ENCODE peak calls at places on chromosomes 13 and 19, in six cellular contexts. B is activated CD4-positive, alpha-beta T cell treated with anti-CD3 and anti-CD28 coated beads, Interleukin-2, amount 50 U/mL, for 48 hours; Z is T-helper 1 cell; J is NCI-H1105 treated with DMSO at 0.1 percent for 48 hours; X is iris pigment epithelial cell; E is activated T-helper 2 cell treated with anti-CD3 and anti-CD28 coated beads, Interferon-gamma antibody, Interleukin-2, Interleukin-4, amounts not matched to agents 10 μg/mL and 5 μg/mL and 100 μg/mL, durations not matched to agents 14 hours and 24 hours and 36 hours. A is an unnamed sample.

GRCh38 chr19:31676271-31677004 is 327.2 kb upstream of the TSHZ3 start:
- DNase-seq in B (no peak), Z (no peak), J (no peak), X (no peak), E (no peak), A (no peak)

GRCh38 chr19:43675269-43675879 is 5.4 kb upstream of the PLAUR start:
- DNase-seq in B (no peak), Z (no peak), J (no peak), X (peak; percentile 50), E (no peak), A (no peak)

GRCh38 chr19:33302974-33303790 is 848 bp upstream of the CEBPA start:
- DNase-seq in B (peak; percentile 26), Z (no peak), J (peak; percentile 29), X (peak; percentile 59), E (no peak), A (peak; percentile 38)

GRCh38 chr13:54387607-54388006 is 1359.0 kb downstream of the OLFM4 start:
- DNase-seq in B (no peak), Z (no peak), J (no peak), X (no peak), E (no peak), A (no peak)

GRCh38 chr13:109105899-109106298 is 476.5 kb downstream of the MYO16 start:
- DNase-seq in B (no peak), Z (no peak), J (no peak), X (peak; percentile 58), E (no peak), A (no peak)

GRCh38 chr13:106474906-106475305 is 60.6 kb downstream of the EFNB2 start:
- DNase-seq in B (no peak), Z (no peak), J (no peak), X (no peak), E (no peak), A (no peak)

GRCh38 chr19:33676999-33677665 is 55.4 kb downstream of the CHST8 start:
- DNase-seq in B (no peak), Z (no peak), J (no peak), X (no peak), E (no peak), A (no peak)

GRCh38 chr13:104594801-104595200 is 1528.6 kb upstream of the SLC10A2 start:
- DNase-seq in B (no peak), Z (no peak), J (no peak), X (no peak), E (no peak), A (no peak)

GRCh38 chr13:89402211-89402610 is 1731.0 kb downstream of the SLITRK5 start:
- DNase-seq in B (no peak), Z (no peak), J (no peak), X (no peak), E (no peak), A (no peak)

GRCh38 chr13:104810242-104810641 is 1725.2 kb downstream of the EFNB2 start:
- DNase-seq in B (no peak), Z (no peak), J (no peak), X (no peak), E (no peak), A (no peak)

GRCh38 chr13:109704771-109705628 is 81.4 kb downstream of the IRS2 start:
- DNase-seq in B (no peak), Z (no peak), J (no peak), X (peak; percentile 33), E (no peak), A (no peak)

GRCh38 chr13:113860579-113861432 is 3.1 kb downstream of the GAS6 start:
- DNase-seq in B (no peak), Z (no peak), J (no peak), X (no peak), E (no peak), A (no peak)

GRCh38 chr19:18428837-18429674 is 8.9 kb downstream of the ISYNA1 start:
- DNase-seq in B (peak; percentile 78), Z (peak; percentile 77), J (peak; percentile 86), X (peak; percentile 87), E (peak; percentile 82), A (peak; percentile 73)

GRCh38 chr13:95020298-95020987 is 280.8 kb downstream of the ABCC4 start:
- DNase-seq in B (no peak), Z (no peak), J (no peak), X (peak; percentile 54), E (no peak), A (no peak)

GRCh38 chr19:38073806-38074685 is 150.0 kb downstream of the DPF1 start:
- DNase-seq in B (no peak), Z (no peak), J (no peak), X (no peak), E (no peak), A (no peak)

GRCh38 chr13:100673831-100674362 is 698 bp downstream of the TMTC4 start:
- DNase-seq in B (peak; percentile 48), Z (no peak), J (peak; percentile 17), X (peak; percentile 92), E (peak; percentile 44), A (peak; percentile 37)

GRCh38 chr19:29583196-29584006 is 22.7 kb upstream of the POP4 start:
- DNase-seq in B (no peak), Z (no peak), J (no peak), X (peak; percentile 30), E (no peak), A (no peak)

GRCh38 chr13:110615322-110616102 is at the start of gene NAXD:
- DNase-seq in B (peak; percentile 91), Z (peak; percentile 27), J (peak; percentile 96), X (peak; percentile 98), E (peak; percentile 76), A (peak; percentile 87)

GRCh38 chr13:27960362-27961226 is 8.5 kb downstream of the CDX2 start:
- DNase-seq in B (peak; percentile 59), Z (no peak), J (no peak), X (peak; percentile 41), E (no peak), A (no peak)

GRCh38 chr13:42036711-42037110 is 11.7 kb upstream of the DGKH start:
- DNase-seq in B (no peak), Z (no peak), J (no peak), X (no peak), E (no peak), A (no peak)

GRCh38 chr13:48761256-48761655 is 107.5 kb downstream of the CYSLTR2 start:
- DNase-seq in B (no peak), Z (no peak), J (no peak), X (no peak), E (no peak), A (no peak)

GRCh38 chr13:24217601-24218281 is 57.2 kb downstream of the SPATA13 start:
- DNase-seq in B (no peak), Z (no peak), J (no peak), X (no peak), E (no peak), A (no peak)

GRCh38 chr13:52597676-52598075 is 44.6 kb upstream of the HNRNPA1L2 start:
- DNase-seq in B (no peak), Z (no peak), J (no peak), X (no peak), E (no peak), A (no peak)

GRCh38 chr19:29216021-29216420 is 3.1 kb upstream of the UQCRFS1 start:
- DNase-seq in B (no peak), Z (no peak), J (no peak), X (no peak), E (no peak), A (no peak)

GRCh38 chr19:58476498-58477015 is 405 bp downstream of the ZNF446 start:
- DNase-seq in B (peak; percentile 29), Z (no peak), J (peak; percentile 1), X (peak; percentile 18), E (no peak), A (no peak)

GRCh38 chr13:35475131-35475959 is 1.1 kb downstream of the MAB21L1 start:
- DNase-seq in B (peak; percentile 7), Z (no peak), J (no peak), X (peak; percentile 18), E (no peak), A (no peak)

GRCh38 chr13:105196052-105196451 is 1339.4 kb downstream of the EFNB2 start:
- DNase-seq in B (no peak), Z (no peak), J (no peak), X (peak; percentile 80), E (no peak), A (no peak)

GRCh38 chr19:34359954-34360315 is 5.1 kb upstream of the GPI start:
- DNase-seq in B (no peak), Z (no peak), J (no peak), X (no peak), E (no peak), A (no peak)

GRCh38 chr19:55549500-55550320 is 4.4 kb upstream of the SBK3 start:
- DNase-seq in B (no peak), Z (no peak), J (no peak), X (peak; percentile 85), E (no peak), A (no peak)

GRCh38 chr19:39497850-39498261 is 891 bp upstream of the DLL3 start:
- DNase-seq in B (peak; percentile 29), Z (no peak), J (peak; percentile 93), X (peak; percentile 39), E (no peak), A (peak; percentile 32)

GRCh38 chr19:29872224-29872731 is 60.5 kb downstream of the CCNE1 start:
- DNase-seq in B (peak; percentile 29), Z (no peak), J (peak; percentile 42), X (no peak), E (no peak), A (no peak)

GRCh38 chr19:45444318-45445041 is 20.8 kb upstream of the ERCC1 start:
- DNase-seq in B (peak; percentile 85), Z (peak; percentile 66), J (peak; percentile 51), X (peak; percentile 83), E (peak; percentile 79), A (peak; percentile 83)